ENCODE peak calls at places on chromosomes 11 and 22, in eight cellular contexts. B is germinal center; L is heart right ventricle; Y is HS-27A; W is RPMI7951; E is GM23248; G is stimulated activated CD8-positive, alpha-beta memory T cell treated with anti-CD3 and anti-CD28 coated beads, Interleukin-2, amount 100 ng/mL, for 48 hours; V is HT1080. Z is an unnamed sample.

GRCh38 chr11:78062671-78063070 is 990 bp upstream of the THRSP start:
- DNase-seq in B (no peak), L (no peak), Y (no peak), W (no peak), E (no peak), G (no peak), V (no peak), Z (no peak)

GRCh38 chr11:102007567-102008437 is 39.4 kb upstream of the CFAP300 start:
- DNase-seq in B (peak), L (no peak), Y (no peak), W (peak), E (peak), G (no peak), V (peak), Z (no peak)

GRCh38 chr11:123072279-123072678 is 10.3 kb upstream of the HSPA8 start:
- DNase-seq in B (no peak), L (no peak), Y (no peak), W (no peak), E (no peak), G (no peak), V (no peak), Z (no peak)

GRCh38 chr11:2223153-2223794 is 47.1 kb downstream of the ASCL2 start:
- DNase-seq in B (no peak), L (no peak), Y (no peak), W (no peak), E (no peak), G (no peak), V (no peak), Z (no peak)

GRCh38 chr11:62489204-62489603 is 57.4 kb downstream of the AHNAK start:
- DNase-seq in B (no peak), L (no peak), Y (peak), W (no peak), E (peak), G (no peak), V (no peak), Z (no peak)

GRCh38 chr11:43447124-43447523 is 88.4 kb downstream of the TTC17 start:
- DNase-seq in B (no peak), L (no peak), Y (no peak), W (no peak), E (no peak), G (no peak), V (no peak), Z (no peak)

GRCh38 chr22:37007666-37008065 is 11.6 kb downstream of the TST start:
- DNase-seq in B (no peak), L (no peak), Y (no peak), W (no peak), E (no peak), G (no peak), V (no peak), Z (no peak)

GRCh38 chr11:61918251-61919112 is 1.1 kb upstream of the RAB3IL1 start:
- DNase-seq in B (peak), L (peak), Y (no peak), W (no peak), E (no peak), G (no peak), V (no peak), Z (no peak)

GRCh38 chr11:69799582-69799981 is 19.6 kb downstream of the FGF3 start:
- DNase-seq in B (peak), L (no peak), Y (no peak), W (peak), E (peak), G (no peak), V (peak), Z (no peak)

Z was measured in hypothalamus.